ENCODE peak calls at places on chromosomes 16 and 17, in seven cellular contexts. J, U, E, M, V, K and B are unnamed samples.

GRCh38 chr17:62724398-62725146 is 83.5 kb downstream of the MARCHF10 start:
- DNase-seq in M (no peak), K (no peak), V (no peak), E (peak; percentile 89), U (no peak), J (no peak), B (no peak)

GRCh38 chr16:57500578-57501111 is 14.4 kb upstream of the DOK4 start:
- DNase-seq in E (no peak), K (no peak), V (no peak), M (no peak), J (no peak), U (no peak), B (no peak)

GRCh38 chr17:4853195-4853762 is 20.1 kb downstream of the MINK1 start:
- DNase-seq in K (no peak), U (no peak), V (no peak), M (no peak), J (no peak), E (no peak), B (no peak)

GRCh38 chr17:41717408-41718286 is 5.5 kb downstream of the GAST start:
- DNase-seq in M (no peak), U (no peak), K (no peak), V (peak; percentile 38), J (no peak), E (no peak), B (no peak)

GRCh38 chr17:81966343-81967243 is 5.6 kb upstream of the NOTUM start:
- DNase-seq in V (peak; percentile 81), J (peak; percentile 49), E (peak; percentile 86), U (no peak), K (no peak), M (no peak), B (no peak)

GRCh38 chr16:57747091-57747490 is 11.5 kb downstream of the KATNB1 start:
- DNase-seq in U (no peak), M (no peak), E (no peak), V (no peak), J (no peak), K (no peak), B (peak; percentile 60)

GRCh38 chr17:8447816-8448215 is 12.1 kb downstream of the NDEL1 start:
- DNase-seq in V (no peak), J (no peak), M (no peak), K (no peak), E (no peak), U (no peak), B (no peak)

GRCh38 chr17:30422171-30422570 is 43.4 kb downstream of the CPD start:
- DNase-seq in K (no peak), U (no peak), J (no peak), M (no peak), V (no peak), E (no peak), B (no peak)

GRCh38 chr16:87002717-87003413 is 314.3 kb downstream of the C16orf95 start:
- DNase-seq in V (no peak), U (no peak), K (no peak), J (no peak), E (no peak), M (peak; percentile 47), B (no peak)

GRCh38 chr17:79664925-79665738 is 54.3 kb upstream of the RBFOX3 start:
- DNase-seq in M (peak; percentile 84), V (no peak), J (peak; percentile 24), E (no peak), K (peak; percentile 7), U (no peak), B (peak; percentile 41)

GRCh38 chr16:15049581-15050180 is 6.2 kb downstream of the NTAN1 start:
- DNase-seq in E (no peak), M (no peak), V (no peak), K (no peak), U (no peak), J (no peak), B (no peak)

GRCh38 chr16:11359370-11359769 is 14.1 kb downstream of the RMI2 start:
- DNase-seq in E (peak; percentile 41), U (no peak), J (no peak), K (no peak), V (no peak), M (no peak), B (peak; percentile 64)

GRCh38 chr17:37737081-37737480 is 7.8 kb downstream of the HNF1B start:
- DNase-seq in K (no peak), V (peak; percentile 38), E (no peak), J (peak; percentile 59), M (no peak), U (no peak), B (no peak)

GRCh38 chr16:56513972-56514371 is 5.9 kb downstream of the BBS2 start:
- DNase-seq in E (no peak), J (peak; percentile 73), U (no peak), K (no peak), M (no peak), V (peak; percentile 76), B (no peak)

GRCh38 chr17:27576429-27577123 is 54.4 kb upstream of the LGALS9 start:
- DNase-seq in J (no peak), U (no peak), K (no peak), V (no peak), M (no peak), E (no peak), B (no peak)

GRCh38 chr16:4372578-4373355 is 1.1 kb downstream of the VASN start:
- DNase-seq in V (no peak), J (no peak), K (no peak), U (peak; percentile 47), E (peak; percentile 71), M (peak; percentile 88), B (no peak)

GRCh38 chr16:71441348-71441781 is 489 bp downstream of the TLE7 start:
- DNase-seq in J (no peak), E (no peak), M (no peak), U (no peak), V (no peak), K (no peak), B (no peak)

GRCh38 chr16:51951668-51952298 is 595.2 kb downstream of the TOX3 start:
- DNase-seq in V (no peak), M (no peak), K (peak; percentile 45), U (no peak), E (no peak), J (no peak), B (no peak)

GRCh38 chr16:814974-815373 is 14.4 kb upstream of the GNG13 start:
- DNase-seq in M (no peak), U (no peak), K (no peak), V (no peak), E (no peak), J (no peak), B (no peak)

GRCh38 chr17:10779607-10780006 is 24.3 kb downstream of the TMEM238L start:
- DNase-seq in U (no peak), K (no peak), M (no peak), V (no peak), J (peak; percentile 51), E (no peak), B (no peak)

GRCh38 chr17:64146418-64147109 is 16.6 kb upstream of the ERN1 start:
- DNase-seq in V (peak; percentile 68), K (peak; percentile 20), J (peak; percentile 48), U (peak; percentile 67), M (peak; percentile 87), E (peak; percentile 87), B (no peak)

GRCh38 chr16:58464047-58464915 is 35.7 kb upstream of the NDRG4 start:
- DNase-seq in M (no peak), K (peak; percentile 20), E (peak; percentile 70), V (no peak), J (no peak), U (no peak), B (no peak)

GRCh38 chr17:57078274-57078673 is 6.8 kb upstream of the AKAP1 start:
- DNase-seq in M (no peak), K (no peak), E (no peak), U (no peak), V (no peak), J (no peak), B (no peak)

GRCh38 chr16:79097090-79097489 is 503.4 kb downstream of the MAF start:
- DNase-seq in V (no peak), J (no peak), E (no peak), U (no peak), M (no peak), K (no peak), B (no peak)